ENCODE peak calls at places on chromosomes 16 and 17, in four cellular contexts. X is GM10248, G is sigmoid colon, B is PC-9. N is an unnamed sample.

GRCh38 chr17:22265807-22266206 is 573.5 kb downstream of the KCNJ18 start:
- DNase-seq in X (no peak), G (no peak), B (no peak), N (peak)

GRCh38 chr16:72986011-72986410 is 61.9 kb downstream of the ZFHX3 start:
- DNase-seq in X (no peak), G (peak), B (no peak), N (no peak)

GRCh38 chr16:81467072-81467471 is 22.5 kb downstream of the CMIP start:
- DNase-seq in X (no peak), G (no peak), B (no peak), N (no peak)

GRCh38 chr16:2019500-2019899 is at the start of gene NPW:
- DNase-seq in X (no peak), G (no peak), B (no peak), N (no peak)

GRCh38 chr17:55451203-55451641 is 29.6 kb upstream of the MMD start:
- DNase-seq in X (no peak), G (no peak), B (no peak), N (no peak)

GRCh38 chr17:15886804-15887203 is 58.1 kb upstream of the ADORA2B start:
- DNase-seq in X (no peak), G (no peak), B (no peak), N (no peak)

GRCh38 chr17:39225974-39226683 is 384 bp upstream of the STAC2 start:
- DNase-seq in X (no peak), G (peak), B (no peak), N (no peak)

GRCh38 chr17:42075789-42076188 is 22.5 kb downstream of the ZNF385C start:
- DNase-seq in X (no peak), G (no peak), B (no peak), N (no peak)

GRCh38 chr16:3872216-3872895 is 8.2 kb downstream of the CREBBP start:
- DNase-seq in X (no peak), G (no peak), B (no peak), N (no peak)
- TF ChIP-seq CTCF in X (no peak), G (no peak), B (no peak), N (no peak)

GRCh38 chr17:80951121-80952090 is 40.2 kb upstream of the CHMP6 start:
- DNase-seq in X (no peak), G (peak), B (no peak), N (peak)

GRCh38 chr17:80948961-80949450 is 42.6 kb upstream of the CHMP6 start:
- DNase-seq in X (no peak), G (peak), B (no peak), N (no peak)

GRCh38 chr17:80950466-80951120 is 41.0 kb upstream of the CHMP6 start:
- DNase-seq in X (no peak), G (no peak), B (no peak), N (peak)

GRCh38 chr17:80948091-80948960 is 43.3 kb upstream of the CHMP6 start:
- DNase-seq in X (no peak), G (peak), B (no peak), N (peak)

GRCh38 chr17:80949451-80950421 is 41.9 kb upstream of the CHMP6 start:
- DNase-seq in X (no peak), G (peak), B (no peak), N (peak)
- TF ChIP-seq CTCF in X (no peak), G (no peak), B (no peak), N (peak)

DNA sequence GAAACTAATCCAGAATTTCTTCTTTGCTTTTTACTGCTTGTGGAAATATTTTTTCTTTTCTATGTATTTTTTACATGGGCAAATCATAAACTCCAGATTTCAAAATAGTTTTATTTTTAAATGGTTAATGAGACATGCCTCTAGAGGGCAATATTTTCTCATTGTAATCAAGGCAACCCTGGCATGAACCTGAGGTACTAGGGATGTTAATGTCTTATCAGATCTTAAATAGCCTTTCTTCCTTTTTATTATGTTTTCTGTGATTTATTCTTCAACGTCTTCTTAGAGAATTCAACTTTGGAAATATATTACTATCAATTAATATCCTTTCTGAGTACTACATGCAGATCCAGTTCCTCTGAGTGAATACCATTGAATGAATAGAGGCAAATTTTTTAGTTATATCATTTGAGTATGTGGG is 324.7 kb downstream of the BCAS3 start:
- DNase-seq in X (peak), G (no peak), B (no peak), N (no peak)
- TF ChIP-seq CTCF in X (peak), G (no peak), B (peak), N (peak)

GRCh38 chr16:29862884-29863668 is at the start of gene CDIPT:
- DNase-seq in X (peak), G (peak), B (peak), N (no peak)

GRCh38 chr16:29860218-29860617 is 2.8 kb downstream of the CDIPT start:
- DNase-seq in X (no peak), G (no peak), B (no peak), N (no peak)

GRCh38 chr16:29864205-29864604 is 1.2 kb upstream of the CDIPT start:
- DNase-seq in X (no peak), G (no peak), B (no peak), N (no peak)

GRCh38 chr16:29863669-29863984 is 601 bp upstream of the CDIPT start:
- DNase-seq in X (no peak), G (no peak), B (no peak), N (no peak)

DNA sequence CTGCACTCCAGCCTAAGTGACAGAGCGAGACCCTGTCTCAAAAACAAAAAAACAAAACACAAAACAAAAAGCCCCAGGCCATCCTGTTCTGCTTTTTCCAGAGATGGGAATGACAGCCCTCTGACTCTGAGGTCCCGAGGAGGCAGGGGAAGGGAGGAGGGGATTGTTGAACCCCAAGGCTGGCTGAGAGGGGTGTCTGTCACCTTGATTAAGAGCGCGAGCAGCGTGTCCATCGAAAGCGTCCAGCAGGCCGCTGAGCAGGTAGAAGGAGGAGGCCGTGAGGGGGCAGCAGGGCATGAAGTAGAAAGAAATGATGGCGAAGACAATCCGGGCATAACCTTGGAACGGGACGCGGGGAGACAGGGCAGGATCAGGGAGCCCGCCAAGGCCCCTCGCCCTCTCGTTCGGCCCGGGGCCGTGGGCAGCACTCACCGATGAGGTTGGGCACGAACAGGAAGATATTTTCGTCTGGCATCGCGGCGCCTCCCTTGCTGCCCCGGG is 593 bp downstream of the CDIPT start:
- DNase-seq in X (no peak), G (no peak), B (no peak), N (no peak)
- TF ChIP-seq CTCF in X (peak), G (no peak), B (peak), N (peak)

GRCh38 chr16:56203052-56203451 is 11.8 kb downstream of the GNAO1 start:
- DNase-seq in X (peak), G (no peak), B (no peak), N (no peak)
- TF ChIP-seq CTCF in X (peak), G (no peak), B (peak), N (peak)